ENCODE peak calls at places on chromosome 5, in five cellular contexts. Y is cardiac muscle cell; G is progenitor cell of endocrine pancreas; X is stimulated activated CD8-positive, alpha-beta memory T cell treated with anti-CD3 and anti-CD28 coated beads, Interleukin-15, amount 100 ng/mL, for 4 hours; J is CD4-positive, alpha-beta memory T cell. V is an unnamed sample.

GRCh38 chr5:2018390-2018724 is 135.6 kb upstream of the IRX4 start:
- DNase-seq in X (no peak), G (no peak), Y (no peak), J (no peak), V (no peak)

GRCh38 chr5:83844320-83845068 is 123.8 kb upstream of the HAPLN1 start:
- DNase-seq in Y (peak), J (no peak), X (no peak), G (no peak), V (no peak)

GRCh38 chr5:81310402-81311063 is 9.1 kb downstream of the ZCCHC9 start:
- DNase-seq in J (no peak), Y (no peak), X (no peak), G (no peak), V (no peak)

GRCh38 chr5:125277494-125278154 is 531.2 kb upstream of the ZNF608 start:
- DNase-seq in Y (peak), J (no peak), X (no peak), G (no peak), V (no peak)

GRCh38 chr5:133410335-133410828 is 202.0 kb downstream of the FSTL4 start:
- DNase-seq in J (no peak), G (no peak), X (no peak), Y (no peak), V (no peak)

GRCh38 chr5:178230879-178231735 is 1.5 kb downstream of the PHYKPL start:
- DNase-seq in J (no peak), G (no peak), Y (peak), X (no peak), V (no peak)

GRCh38 chr5:72474117-72474915 is 32.9 kb downstream of the ZNF366 start:
- DNase-seq in X (no peak), G (no peak), J (no peak), Y (peak), V (no peak)

GRCh38 chr5:98785244-98785643 is 11.8 kb downstream of the RGMB start:
- DNase-seq in G (no peak), Y (no peak), X (no peak), J (no peak), V (no peak)

GRCh38 chr5:65041296-65042158 is 272.8 kb downstream of the CWC27 start:
- DNase-seq in Y (peak), G (no peak), X (no peak), J (no peak), V (peak)

GRCh38 chr5:10333154-10334006 is 20.1 kb upstream of the MARCHF6 start:
- DNase-seq in G (peak), J (no peak), X (no peak), Y (peak), V (no peak)

GRCh38 chr5:145834917-145835838 is at the start of gene PRELID2:
- DNase-seq in G (peak), Y (peak), J (peak), X (peak), V (no peak)

GRCh38 chr5:59905217-59905616 is 11.7 kb upstream of the PDE4D start:
- DNase-seq in X (no peak), Y (no peak), J (no peak), G (no peak), V (no peak)

GRCh38 chr5:143066556-143067281 is 296.5 kb downstream of the ARHGAP26 start:
- DNase-seq in Y (no peak), J (no peak), X (no peak), G (no peak), V (no peak)

GRCh38 chr5:100731768-100732167 is 171.3 kb downstream of the ST8SIA4 start:
- DNase-seq in J (peak), X (no peak), Y (no peak), G (no peak), V (no peak)

GRCh38 chr5:126641387-126641786 is 40.6 kb downstream of the PHAX start:
- DNase-seq in J (no peak), X (no peak), G (no peak), Y (no peak), V (no peak)

GRCh38 chr5:134592141-134592746 is 40.4 kb downstream of the SAR1B start:
- DNase-seq in G (no peak), Y (peak), J (no peak), X (no peak), V (no peak)

GRCh38 chr5:59357421-59357977 is 536.0 kb downstream of the PDE4D start:
- DNase-seq in X (no peak), Y (peak), J (no peak), G (no peak), V (no peak)

GRCh38 chr5:39977231-39977630 is 552.5 kb upstream of the DAB2 start:
- DNase-seq in J (no peak), G (no peak), X (no peak), Y (no peak), V (no peak)

GRCh38 chr5:145854651-145855258 is 18.1 kb downstream of the GRXCR2 start:
- DNase-seq in G (no peak), X (no peak), J (no peak), Y (peak), V (no peak)

GRCh38 chr5:106376522-106376921 is 1294.2 kb downstream of the EFNA5 start:
- DNase-seq in X (no peak), J (no peak), Y (peak), G (no peak), V (no peak)

GRCh38 chr5:80915716-80916115 is 44.4 kb upstream of the RASGRF2 start:
- DNase-seq in J (no peak), X (no peak), G (no peak), Y (no peak), V (no peak)

GRCh38 chr5:68271124-68271523 is 55.6 kb downstream of the PIK3R1 start:
- DNase-seq in G (no peak), Y (no peak), X (no peak), J (no peak), V (no peak)

GRCh38 chr5:52943808-52944207 is 45.3 kb upstream of the ITGA2 start:
- DNase-seq in J (no peak), G (no peak), Y (no peak), X (no peak), V (no peak)